ENCODE peak calls at places on chromosome 12, in five cellular contexts. V is CD8-positive, alpha-beta memory T cell; O is tibial nerve; S is heart left ventricle; N is neuronal stem cell. A is an unnamed sample.

GRCh38 chr12:49336645-49337584 is at the start of gene C1QL4:
- DNase-seq in V (peak; percentile 85), O (peak; percentile 87), S (peak; percentile 85), N (peak; percentile 84), A (peak; percentile 84)

GRCh38 chr12:1289371-1290155 is 298.5 kb downstream of the ERC1 start:
- DNase-seq in V (no peak), O (no peak), S (no peak), N (no peak), A (no peak)

GRCh38 chr12:120763250-120763649 is 37.6 kb downstream of the ACADS start:
- DNase-seq in V (no peak), O (no peak), S (no peak), N (no peak), A (no peak)

GRCh38 chr12:121295746-121296617 is 527 bp downstream of the CAMKK2 start:
- DNase-seq in V (peak; percentile 20), O (no peak), S (no peak), N (peak; percentile 33), A (no peak)

GRCh38 chr12:110366474-110367208 is 36.9 kb downstream of the ANAPC7 start:
- DNase-seq in V (no peak), O (no peak), S (no peak), N (no peak), A (no peak)

GRCh38 chr12:29073631-29074239 is 75.3 kb upstream of the FAR2 start:
- DNase-seq in V (no peak), O (peak; percentile 43), S (no peak), N (no peak), A (no peak)

GRCh38 chr12:71371132-71371531 is 68.5 kb upstream of the LGR5 start:
- DNase-seq in V (no peak), O (no peak), S (no peak), N (no peak), A (no peak)

GRCh38 chr12:57232156-57232756 is 2.7 kb downstream of the SHMT2 start:
- DNase-seq in V (no peak), O (no peak), S (no peak), N (no peak), A (no peak)

GRCh38 chr12:97465012-97465345 is 2.4 kb downstream of the RMST start:
- DNase-seq in V (no peak), O (no peak), S (no peak), N (no peak), A (no peak)

GRCh38 chr12:91890742-91891141 is 254.9 kb downstream of the BTG1 start:
- DNase-seq in V (no peak), O (no peak), S (no peak), N (no peak), A (no peak)

GRCh38 chr12:12108441-12109058 is 37.8 kb downstream of the BCL2L14 start:
- DNase-seq in V (no peak), O (no peak), S (no peak), N (no peak), A (no peak)

GRCh38 chr12:91074851-91075250 is 17.0 kb upstream of the KERA start:
- DNase-seq in V (no peak), O (no peak), S (no peak), N (no peak), A (no peak)

GRCh38 chr12:47308672-47309071 is 228.9 kb upstream of the AMIGO2 start:
- DNase-seq in V (no peak), O (no peak), S (no peak), N (no peak), A (no peak)

GRCh38 chr12:110702081-110702480 is 13.2 kb upstream of the HVCN1 start:
- DNase-seq in V (no peak), O (no peak), S (no peak), N (no peak), A (no peak)

GRCh38 chr12:108214486-108214885 is 85.4 kb downstream of the WSCD2 start:
- DNase-seq in V (no peak), O (peak; percentile 48), S (no peak), N (peak; percentile 70), A (no peak)

GRCh38 chr12:77553976-77554619 is 276.6 kb upstream of the NAV3 start:
- DNase-seq in V (no peak), O (no peak), S (no peak), N (no peak), A (no peak)

GRCh38 chr12:6647083-6647604 is at the start of gene ACRBP:
- DNase-seq in V (no peak), O (peak; percentile 58), S (peak; percentile 80), N (peak; percentile 50), A (peak; percentile 90)

GRCh38 chr12:105319691-105320209 is 10.7 kb upstream of the C12orf75 start:
- DNase-seq in V (no peak), O (no peak), S (no peak), N (no peak), A (no peak)

GRCh38 chr12:101969-102878 is 35.7 kb downstream of the IQSEC3 start:
- DNase-seq in V (no peak), O (no peak), S (no peak), N (peak; percentile 54), A (no peak)

GRCh38 chr12:117875652-117876491 is 92.9 kb downstream of the KSR2 start:
- DNase-seq in V (no peak), O (no peak), S (no peak), N (peak; percentile 83), A (no peak)

GRCh38 chr12:12719496-12719895 is 2.3 kb downstream of the CDKN1B start:
- DNase-seq in V (no peak), O (no peak), S (no peak), N (no peak), A (no peak)

GRCh38 chr12:104121001-104121400 is 17.0 kb downstream of the NFYB start:
- DNase-seq in V (no peak), O (no peak), S (no peak), N (no peak), A (no peak)

GRCh38 chr12:39427360-39427808 is 15.5 kb downstream of the KIF21A start:
- DNase-seq in V (no peak), O (no peak), S (no peak), N (no peak), A (no peak)

GRCh38 chr12:58313091-58313855 is 371.9 kb downstream of the ATP23 start:
- DNase-seq in V (no peak), O (no peak), S (no peak), N (no peak), A (no peak)

GRCh38 chr12:58306266-58306995 is 365.1 kb downstream of the ATP23 start:
- DNase-seq in V (no peak), O (no peak), S (no peak), N (no peak), A (no peak)

GRCh38 chr12:58309806-58310205 is 368.4 kb downstream of the ATP23 start:
- DNase-seq in V (no peak), O (no peak), S (no peak), N (no peak), A (no peak)

GRCh38 chr12:58310828-58311273 is 369.5 kb downstream of the ATP23 start:
- DNase-seq in V (no peak), O (no peak), S (no peak), N (no peak), A (no peak)

DNA sequence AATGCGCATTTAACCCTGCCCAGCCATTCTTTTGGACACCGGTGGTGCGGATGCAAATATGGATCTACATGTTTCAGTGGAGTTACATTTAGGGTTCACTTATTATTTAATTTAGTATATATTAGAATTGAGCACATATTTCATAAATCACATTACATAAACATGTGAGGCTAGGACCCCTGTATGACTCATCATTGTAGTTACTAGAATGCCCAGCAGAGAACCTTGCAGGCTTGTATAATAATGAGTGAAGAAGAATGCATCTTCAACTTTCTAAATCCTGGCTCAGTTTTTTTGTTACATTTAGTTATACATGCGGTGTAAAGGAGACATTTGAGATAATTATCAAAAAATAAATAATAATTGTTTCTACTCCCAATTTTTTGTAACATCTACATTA is 369.0 kb downstream of the ATP23 start:
- DNase-seq in V (no peak), O (no peak), S (no peak), N (no peak), A (no peak)
- H3K27ac ChIP-seq in V (no peak overlapping the region), O (no peak overlapping the region), S (no peak overlapping the region), N (no peak overlapping the region), A (no peak overlapping the region)

GRCh38 chr12:27331927-27332324 is 710 bp upstream of the BMAL2 start:
- DNase-seq in V (no peak), O (no peak), S (no peak), N (no peak), A (no peak)

GRCh38 chr12:27333311-27334009 is 824 bp downstream of the BMAL2 start:
- DNase-seq in V (peak; percentile 4), O (peak; percentile 22), S (peak; percentile 30), N (peak; percentile 9), A (peak; percentile 69)

GRCh38 chr12:27332407-27333310 is at the start of gene BMAL2:
- DNase-seq in V (peak; percentile 5), O (no peak), S (peak; percentile 28), N (peak; percentile 56), A (no peak)

GRCh38 chr12:27330846-27331245 is 1.8 kb upstream of the BMAL2 start:
- DNase-seq in V (no peak), O (no peak), S (no peak), N (no peak), A (no peak)

DNA sequence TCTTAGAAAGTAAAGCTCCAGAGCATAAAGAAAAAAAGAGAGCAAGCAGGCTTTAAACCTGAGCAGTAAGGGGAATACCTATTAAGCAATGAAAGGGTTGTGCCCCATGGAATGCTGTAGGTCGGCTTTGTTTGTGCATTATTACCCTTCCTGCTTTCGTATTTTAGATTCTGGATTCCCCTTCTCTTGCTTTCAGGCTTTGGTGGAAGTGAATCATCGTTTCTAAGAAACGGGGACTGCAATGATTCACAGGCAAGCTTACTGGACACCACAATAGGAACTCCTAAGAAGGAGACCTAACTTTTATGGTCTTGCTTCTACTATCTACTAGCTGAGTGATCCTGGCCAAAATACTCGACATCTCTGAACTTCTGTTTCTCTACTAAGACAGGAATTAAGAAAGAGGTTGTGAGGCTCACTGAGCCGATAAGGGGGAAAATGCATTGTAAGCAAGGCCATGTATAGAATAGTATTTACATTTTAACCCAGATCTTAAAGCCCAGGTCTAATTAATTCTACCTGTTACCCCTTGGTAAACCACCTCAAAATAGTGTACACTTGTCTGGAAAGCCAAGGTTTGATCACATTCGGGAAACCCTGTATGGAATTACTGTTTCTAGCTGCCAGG is 1.2 kb upstream of the BMAL2 start:
- DNase-seq in V (no peak), O (no peak), S (no peak), N (no peak), A (no peak)
- H3K4me3 ChIP-seq in V (no peak overlapping the region), O (no peak overlapping the region), S (no peak overlapping the region), N (no peak overlapping the region), A (peak overlapping the region; percentile 77)

DNA sequence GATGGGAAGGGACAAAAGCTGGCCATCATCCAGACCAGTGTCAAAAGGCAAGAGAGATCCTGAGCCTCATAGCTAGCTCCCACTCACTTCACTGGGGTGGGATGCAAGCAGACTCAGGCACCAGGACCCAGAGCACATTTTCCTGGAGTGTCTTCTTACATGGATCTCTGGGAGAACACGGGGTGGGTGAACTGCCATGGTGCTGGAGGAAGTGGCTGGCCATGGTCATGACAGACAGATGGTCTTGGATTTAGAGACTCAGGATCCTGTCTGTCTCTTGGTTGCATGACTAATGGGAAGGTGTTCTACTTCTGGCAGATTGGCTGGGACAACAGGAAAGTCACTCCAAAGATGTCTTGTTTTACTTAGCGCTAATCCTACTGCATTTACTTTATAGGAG is 311.5 kb downstream of the ATP23 start:
- DNase-seq in V (no peak), O (no peak), S (no peak), N (no peak), A (no peak)
- H3K27ac ChIP-seq in V (no peak overlapping the region), O (no peak overlapping the region), S (no peak overlapping the region), N (no peak overlapping the region), A (no peak overlapping the region)

DNA sequence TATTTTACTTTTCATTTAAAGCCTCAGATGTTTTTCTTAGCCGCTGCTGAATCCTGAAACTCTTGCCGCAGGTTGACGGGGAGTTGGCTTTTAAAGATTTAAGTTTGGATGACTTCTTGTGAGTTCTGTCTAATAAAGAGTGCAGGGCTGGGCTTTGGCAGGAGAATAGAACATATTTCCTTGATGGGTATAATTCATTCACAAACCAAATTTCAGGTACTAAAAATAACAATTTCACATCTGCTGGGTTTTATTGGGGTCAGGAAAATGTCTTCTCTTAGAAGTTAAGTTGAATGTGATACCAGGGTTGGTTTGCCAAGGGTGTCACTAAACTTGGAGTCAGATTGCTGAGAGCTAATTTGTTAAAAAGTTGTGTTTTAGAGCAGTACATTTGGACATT is 9.7 kb downstream of the SP1 start:
- DNase-seq in V (no peak), O (no peak), S (no peak), N (no peak), A (no peak)
- H3K4me3 ChIP-seq in V (no peak overlapping the region), O (no peak overlapping the region), S (no peak overlapping the region), N (no peak overlapping the region), A (peak overlapping the region; percentile 13)